ENCODE peak calls at places on chromosomes 5 and 9, in eight cellular contexts. Q is SK-N-SH, B is transverse colon, J is HCT116, Y is sigmoid colon, U is endothelial cell of umbilical vein, K is stomach, O is spleen. Z is an unnamed sample.

GRCh38 chr9:114505187-114506081 is at the start of gene WHRN:
- DNase-seq in U (peak), Y (peak), Q (peak), J (peak), K (peak), O (peak), B (peak), Z (peak)

GRCh38 chr5:41510176-41510831 is at the start of gene PLCXD3:
- DNase-seq in B (no peak), J (no peak), O (peak), Q (peak), Y (peak), U (no peak), K (peak), Z (peak)

GRCh38 chr9:113921366-113921765 is 45.3 kb downstream of the ZNF618 start:
- DNase-seq in B (no peak), Q (no peak), Y (no peak), J (no peak), U (no peak), O (no peak), K (no peak), Z (no peak)

GRCh38 chr9:126952180-126952960 is 37.8 kb downstream of the RALGPS1 start:
- DNase-seq in K (no peak), J (no peak), U (no peak), Q (no peak), B (no peak), Y (no peak), O (no peak), Z (no peak)

GRCh38 chr9:715310-715709 is 126.2 kb upstream of the DMRT1 start:
- DNase-seq in U (no peak), B (no peak), Y (no peak), K (no peak), O (no peak), Q (no peak), J (no peak), Z (no peak)

GRCh38 chr9:79616013-79616412 is 44.2 kb downstream of the TLE4 start:
- DNase-seq in U (no peak), B (no peak), Y (no peak), O (no peak), K (no peak), Q (no peak), J (no peak), Z (no peak)

GRCh38 chr9:35689601-35690446 is at the start of gene TPM2:
- DNase-seq in K (peak), B (peak), U (peak), J (peak), Y (peak), Q (peak), O (no peak), Z (peak)

GRCh38 chr9:126111556-126111955 is 215.1 kb upstream of the MVB12B start:
- DNase-seq in Y (peak), K (no peak), Q (no peak), B (no peak), O (peak), U (no peak), J (no peak), Z (no peak)

GRCh38 chr9:33721674-33722358 is 73.5 kb upstream of the PRSS3 start:
- DNase-seq in K (peak), Q (peak), U (peak), B (peak), Y (peak), O (peak), J (peak), Z (peak)

GRCh38 chr5:106521701-106522100 is 1149.0 kb downstream of the EFNA5 start:
- DNase-seq in O (no peak), K (no peak), Y (no peak), J (no peak), Q (no peak), U (peak), B (no peak), Z (no peak)

GRCh38 chr5:112784726-112785125 is 47.0 kb downstream of the APC start:
- DNase-seq in Y (no peak), K (no peak), B (no peak), Q (no peak), U (no peak), J (no peak), O (no peak), Z (peak)

GRCh38 chr5:141121985-141122384 is 367 bp downstream of the PCDHB4 start:
- DNase-seq in U (no peak), O (no peak), B (no peak), J (no peak), Q (peak), Y (no peak), K (no peak), Z (no peak)

GRCh38 chr9:114184866-114185265 is 29.5 kb downstream of the COL27A1 start:
- DNase-seq in B (no peak), U (no peak), K (no peak), Q (no peak), O (peak), Y (no peak), J (no peak), Z (no peak)

GRCh38 chr5:15821506-15821905 is 321.5 kb downstream of the FBXL7 start:
- DNase-seq in K (no peak), O (no peak), Q (no peak), B (no peak), J (no peak), Y (no peak), U (peak), Z (no peak)

GRCh38 chr9:12815895-12816294 is 41.1 kb downstream of the LURAP1L start:
- DNase-seq in U (no peak), J (no peak), B (no peak), Q (no peak), K (no peak), O (no peak), Y (no peak), Z (no peak)

GRCh38 chr9:128286435-128286834 is 10.4 kb downstream of the SWI5 start:
- DNase-seq in Y (no peak), O (no peak), K (no peak), Q (no peak), B (no peak), U (no peak), J (no peak), Z (no peak)

GRCh38 chr9:129027685-129028191 is 393 bp downstream of the SH3GLB2 start:
- DNase-seq in Q (no peak), U (peak), Y (peak), K (peak), J (no peak), B (peak), O (peak), Z (peak)

GRCh38 chr9:14907360-14907685 is 2.9 kb downstream of the FREM1 start:
- DNase-seq in B (no peak), O (no peak), Q (no peak), J (no peak), Y (no peak), K (no peak), U (no peak), Z (peak)

GRCh38 chr5:67493676-67494075 is 297.1 kb upstream of the CD180 start:
- DNase-seq in Y (no peak), Q (peak), B (peak), O (no peak), J (peak), U (peak), K (peak), Z (peak)

GRCh38 chr9:107351382-107352045 is 68.4 kb downstream of the RAD23B start:
- DNase-seq in B (no peak), J (peak), O (no peak), U (no peak), K (no peak), Q (no peak), Y (no peak), Z (no peak)

GRCh38 chr9:128438343-128439109 is 17.3 kb upstream of the ODF2 start:
- DNase-seq in B (peak), O (peak), J (no peak), Q (peak), Y (peak), U (peak), K (peak), Z (peak)

GRCh38 chr9:78243130-78243529 is 7.3 kb downstream of the CEP78 start:
- DNase-seq in J (no peak), U (no peak), Q (no peak), K (no peak), Y (no peak), B (no peak), O (no peak), Z (no peak)

GRCh38 chr9:130913599-130914416 is 17.2 kb upstream of the QRFP start:
- DNase-seq in Y (no peak), K (no peak), Q (no peak), U (no peak), O (no peak), J (no peak), B (no peak), Z (no peak)

GRCh38 chr9:130911254-130912049 is 14.8 kb upstream of the QRFP start:
- DNase-seq in O (no peak), K (no peak), U (no peak), J (no peak), Q (no peak), Y (no peak), B (no peak), Z (no peak)

GRCh38 chr9:130914417-130915095 is 17.9 kb upstream of the QRFP start:
- DNase-seq in Q (no peak), Y (no peak), U (no peak), K (no peak), O (no peak), B (no peak), J (no peak), Z (no peak)

GRCh38 chr9:130915096-130915447 is 18.5 kb upstream of the QRFP start:
- DNase-seq in J (no peak), Y (no peak), Q (no peak), B (no peak), O (no peak), K (no peak), U (no peak), Z (no peak)

DNA sequence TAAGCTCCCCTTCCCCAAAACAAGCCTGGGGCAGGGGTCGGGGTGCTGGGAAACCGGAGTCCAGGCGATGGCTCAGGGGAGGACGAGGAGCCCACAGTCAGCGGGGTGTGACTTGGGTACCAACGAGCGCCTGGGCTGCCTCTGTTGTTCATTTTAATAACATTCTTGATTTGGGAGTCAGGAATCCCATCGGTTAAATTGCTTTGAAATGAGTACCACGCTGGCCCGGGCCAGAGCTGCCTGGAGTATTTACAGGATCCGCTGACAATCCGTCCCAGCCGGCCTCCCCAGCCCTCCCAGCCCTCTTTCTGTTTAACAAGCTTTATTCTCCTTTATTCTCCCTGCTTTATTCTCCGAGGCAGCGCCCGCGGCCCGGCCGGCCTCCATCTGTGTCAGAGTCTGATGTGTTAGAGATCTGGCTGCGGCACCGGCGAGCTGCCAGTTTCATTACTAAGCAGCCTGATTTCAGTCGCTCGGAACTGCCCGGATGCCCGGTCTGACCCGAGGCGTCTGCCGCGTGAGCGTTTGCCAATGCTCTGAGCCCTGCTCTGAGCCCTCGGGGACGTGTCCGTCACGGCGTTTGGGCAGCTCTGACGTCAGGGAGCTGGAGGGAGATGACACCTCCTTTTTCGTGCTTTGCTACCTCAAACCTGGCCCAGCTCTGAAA is 16.5 kb upstream of the QRFP start:
- DNase-seq in J (no peak), B (no peak), K (no peak), O (no peak), U (peak), Q (no peak), Y (peak), Z (no peak)
- H3K27ac ChIP-seq in J (no peak), B (no peak), K (no peak), O (no peak), U (no peak), Q (no peak), Y (peak), Z (no peak)

GRCh38 chr5:115626444-115626823 is 598 bp upstream of the TMED7 start:
- DNase-seq in J (peak), K (no peak), Y (no peak), B (no peak), U (no peak), O (no peak), Q (no peak), Z (no peak)
- TF ChIP-seq POLR2AphosphoS5 in J (no peak), K (no peak), Y (no peak), B (no peak), U (no peak), O (no peak), Q (no peak), Z (no peak)

GRCh38 chr9:6631207-6631512 is 14.4 kb downstream of the GLDC start:
- DNase-seq in O (no peak), Q (no peak), J (no peak), B (no peak), U (no peak), Y (no peak), K (no peak), Z (no peak)
- H3K27ac ChIP-seq in O (no peak), Q (no peak), J (no peak), B (no peak), U (no peak), Y (no peak), K (no peak), Z (peak)

DNA sequence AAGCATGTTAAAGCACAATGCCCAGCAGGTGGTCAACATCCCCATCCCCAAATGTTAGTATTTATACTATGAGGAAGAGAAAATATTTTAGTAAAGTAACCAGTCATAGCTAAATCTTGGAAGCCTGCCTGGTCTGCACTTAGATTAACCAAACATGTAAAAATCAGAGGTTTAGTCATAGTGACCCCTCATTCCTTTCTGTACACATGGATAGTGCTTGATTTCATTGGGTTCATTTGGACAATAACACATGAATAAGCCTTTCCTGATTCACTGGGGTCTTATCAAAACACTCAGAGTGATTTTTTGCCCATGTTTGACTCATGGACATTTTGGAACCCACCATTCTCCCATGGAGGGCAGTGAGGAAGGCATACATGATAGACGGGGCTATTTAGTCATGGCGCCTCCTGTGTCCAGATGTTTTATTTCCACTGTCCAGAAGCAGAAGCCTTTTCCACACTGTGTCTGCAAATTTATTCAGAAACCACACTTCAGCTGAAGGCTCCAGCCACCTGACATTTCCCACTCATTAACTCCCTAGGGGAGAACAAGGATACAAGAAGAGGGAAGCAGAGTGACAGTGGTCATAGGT is 32.5 kb downstream of the OR1J1 start:
- DNase-seq in J (no peak), Q (no peak), B (no peak), U (peak), O (no peak), Y (no peak), K (no peak), Z (no peak)
- TF ChIP-seq POLR2AphosphoS5 in J (no peak), Q (no peak), B (no peak), U (peak), O (no peak), Y (no peak), K (peak), Z (no peak)

GRCh38 chr5:115979628-115980041 is 17.4 kb downstream of the LVRN start:
- DNase-seq in B (no peak), Y (no peak), U (no peak), K (no peak), J (no peak), O (no peak), Q (no peak), Z (no peak)

GRCh38 chr5:115977096-115977495 is 14.8 kb downstream of the LVRN start:
- DNase-seq in B (no peak), O (no peak), Q (no peak), U (peak), Y (no peak), J (no peak), K (no peak), Z (no peak)

GRCh38 chr5:115977988-115978387 is 15.7 kb downstream of the LVRN start:
- DNase-seq in O (no peak), Q (no peak), U (peak), K (no peak), Y (no peak), J (no peak), B (no peak), Z (no peak)

GRCh38 chr5:115979203-115979602 is 16.9 kb downstream of the LVRN start:
- DNase-seq in O (no peak), B (no peak), K (no peak), J (no peak), U (no peak), Q (no peak), Y (no peak), Z (no peak)

DNA sequence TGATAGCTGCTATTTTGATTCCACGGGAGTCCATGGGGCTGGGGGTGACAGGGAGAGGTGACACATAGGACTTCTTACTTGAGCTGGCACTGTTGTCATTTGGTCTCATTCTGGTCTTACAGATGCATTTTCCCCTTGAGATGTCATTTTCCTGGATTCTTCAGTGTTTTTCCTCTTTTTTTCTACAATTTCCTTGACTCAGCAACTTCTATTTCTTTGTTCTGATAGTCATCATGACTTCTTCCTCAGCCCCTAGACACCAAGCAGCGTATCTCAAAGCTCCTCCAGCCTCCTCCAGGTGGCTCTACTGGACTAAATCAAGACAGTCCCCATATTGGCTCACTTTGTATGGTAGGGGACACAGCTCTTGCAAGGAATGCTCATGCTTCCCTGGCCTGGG is 16.5 kb downstream of the LVRN start:
- DNase-seq in K (no peak), B (no peak), Y (no peak), U (no peak), J (no peak), O (no peak), Q (no peak), Z (no peak)
- H3K27ac ChIP-seq in K (no peak), B (peak), Y (peak), U (peak), J (no peak), O (no peak), Q (no peak), Z (no peak)

GRCh38 chr9:86965627-86966395 is 18.5 kb upstream of the GAS1 start:
- DNase-seq in J (no peak), K (no peak), O (no peak), B (no peak), Y (no peak), U (no peak), Q (no peak), Z (no peak)
- TF ChIP-seq POLR2AphosphoS5 in J (no peak), K (no peak), O (no peak), B (no peak), Y (peak), U (no peak), Q (no peak), Z (no peak)

DNA sequence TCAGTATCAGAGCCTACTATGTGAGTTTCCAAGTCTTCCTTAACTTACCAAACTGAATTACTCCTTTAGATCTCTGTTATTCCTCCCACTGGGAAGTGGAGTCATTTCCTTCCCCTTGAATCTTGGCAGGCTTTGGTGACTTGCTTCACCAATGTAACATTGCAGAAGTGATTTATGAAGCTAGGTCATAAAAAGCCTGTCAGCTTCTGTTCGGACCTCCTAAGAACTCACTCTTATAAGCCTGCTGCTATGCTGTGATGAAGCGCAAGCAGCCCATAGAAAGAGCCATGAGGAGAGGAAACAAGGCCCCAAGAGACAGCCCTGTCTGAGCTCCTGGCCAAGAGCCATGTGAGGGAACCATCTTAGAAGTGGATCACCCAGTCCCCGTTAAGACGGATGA is 14.2 kb upstream of the FOXB2 start:
- DNase-seq in Y (no peak), Q (no peak), U (peak), B (no peak), K (no peak), O (no peak), J (no peak), Z (no peak)
- H3K27ac ChIP-seq in Y (no peak), Q (no peak), U (no peak), B (no peak), K (no peak), O (no peak), J (no peak), Z (no peak)

Z was measured in GM23338.